ENCODE peak calls at places on chromosomes 13 and 19, in eight cellular contexts. P, G, Y, O, S, T, Q and E are unnamed samples. For H3K4me1, the result is how much of the 10 kb centered on the place peaks cover.

GRCh38 chr19:58545286-58546068 is 1.6 kb downstream of the TRIM28 start:
- DNase-seq in P (no peak), O (no peak), Q (no peak), G (no peak), Y (no peak), S (no peak), T (no peak), E (no peak)

GRCh38 chr13:77028202-77028601 is 1.2 kb upstream of the FBXL3 start:
- DNase-seq in G (no peak), S (peak), Q (no peak), O (peak), P (no peak), T (peak), Y (no peak), E (peak)

GRCh38 chr13:97567510-97568243 is 133.7 kb downstream of the RAP2A start:
- DNase-seq in Q (peak), P (no peak), T (peak), Y (peak), S (peak), G (no peak), O (no peak), E (peak)

GRCh38 chr13:73251866-73252265 is 193.1 kb downstream of the KLF5 start:
- DNase-seq in Q (no peak), P (no peak), Y (no peak), G (no peak), S (no peak), T (peak), O (no peak), E (no peak)

GRCh38 chr13:95880346-95880745 is 172.9 kb downstream of the UGGT2 start:
- DNase-seq in G (no peak), T (peak), Q (no peak), O (no peak), P (no peak), S (no peak), Y (no peak), E (no peak)

GRCh38 chr19:17532557-17532956 is 21.1 kb downstream of the PGLS start:
- DNase-seq in G (no peak), Q (no peak), Y (no peak), S (no peak), P (no peak), T (no peak), O (no peak), E (no peak)

GRCh38 chr19:51749979-51750378 is 1.7 kb downstream of the FPR1 start:
- DNase-seq in T (peak), Y (no peak), S (no peak), G (no peak), Q (no peak), P (no peak), O (no peak), E (no peak)

GRCh38 chr19:17755977-17756670 is 4.8 kb downstream of the FCHO1 start:
- DNase-seq in Q (no peak), G (no peak), S (no peak), T (peak), O (no peak), P (no peak), Y (peak), E (no peak)

GRCh38 chr13:36148436-36148835 is 17.3 kb upstream of the DCLK1 start:
- DNase-seq in T (peak), Q (no peak), P (no peak), Y (no peak), S (no peak), G (no peak), O (no peak), E (no peak)

GRCh38 chr19:45591004-45591637 is 6.5 kb upstream of the OPA3 start:
- DNase-seq in P (peak), G (no peak), T (peak), Q (peak), O (no peak), S (no peak), Y (peak), E (peak)

GRCh38 chr19:2733930-2734588 is 5.8 kb downstream of the SLC39A3 start:
- DNase-seq in Q (no peak), T (no peak), Y (no peak), O (no peak), P (no peak), S (no peak), G (no peak), E (no peak)

GRCh38 chr19:1407662-1408299 is 395 bp downstream of the DAZAP1 start:
- DNase-seq in O (peak), Y (no peak), P (no peak), T (no peak), Q (no peak), S (no peak), G (no peak), E (no peak)

GRCh38 chr13:102197193-102197592 is 204.7 kb downstream of the FGF14 start:
- DNase-seq in G (peak), Y (no peak), S (no peak), T (peak), P (no peak), Q (no peak), O (no peak), E (no peak)

GRCh38 chr13:95185851-95186250 is 115.4 kb downstream of the ABCC4 start:
- DNase-seq in Y (no peak), O (no peak), P (no peak), T (no peak), G (no peak), S (no peak), Q (no peak), E (peak)

GRCh38 chr13:30125422-30126073 is 181.8 kb downstream of the KATNAL1 start:
- DNase-seq in Y (peak), O (peak), Q (no peak), S (no peak), G (no peak), P (no peak), T (peak), E (no peak)

GRCh38 chr13:34411881-34412280 is 530.2 kb upstream of the NBEA start:
- DNase-seq in G (no peak), Y (no peak), S (no peak), T (no peak), Q (no peak), P (no peak), O (no peak), E (no peak)

GRCh38 chr13:98957731-98958442 is 20.0 kb downstream of the DOCK9 start:
- DNase-seq in Q (no peak), S (no peak), O (no peak), T (no peak), P (no peak), G (no peak), Y (no peak), E (peak)

GRCh38 chr19:8302734-8303133 is 5.4 kb downstream of the CD320 start:
- DNase-seq in P (peak), S (peak), G (no peak), Y (peak), Q (no peak), T (no peak), O (no peak), E (peak)

GRCh38 chr13:112066624-112067004 is 335 bp upstream of the SOX1 start:
- DNase-seq in G (no peak), P (no peak), S (no peak), O (no peak), T (peak), Q (peak), Y (no peak), E (peak)

GRCh38 chr13:26340812-26341211 is 86.9 kb downstream of the CDK8 start:
- DNase-seq in G (no peak), S (no peak), T (peak), P (no peak), O (no peak), Y (no peak), Q (no peak), E (no peak)

GRCh38 chr13:71320452-71320851 is 546.6 kb downstream of the DACH1 start:
- DNase-seq in Q (no peak), T (no peak), S (no peak), Y (no peak), O (no peak), G (no peak), P (no peak), E (no peak)
- TF ChIP-seq CTCF in Q (peak), T (peak), S (no peak), Y (no peak), O (no peak), G (peak), P (peak), E (no peak)

GRCh38 chr13:110410000-110410399 is 102.9 kb downstream of the COL4A2 start:
- DNase-seq in Y (no peak), S (no peak), T (no peak), Q (no peak), P (no peak), G (no peak), O (no peak), E (no peak)
- H3K4me1 ChIP-seq in Y (under half), S (under half), T (half or more), Q (under half), P (under half), G (under half), O (under half), E (half or more)

GRCh38 chr19:5559804-5560133 is 8.0 kb downstream of the TINCR start:
- DNase-seq in S (no peak), P (no peak), Q (no peak), T (no peak), G (no peak), O (no peak), Y (no peak), E (no peak)

GRCh38 chr19:5562280-5562679 is 5.5 kb downstream of the TINCR start:
- DNase-seq in Y (no peak), S (no peak), T (no peak), Q (no peak), P (no peak), O (no peak), G (no peak), E (no peak)

GRCh38 chr19:5563008-5563431 is 4.7 kb downstream of the TINCR start:
- DNase-seq in S (no peak), T (no peak), P (no peak), G (no peak), Y (no peak), O (no peak), Q (no peak), E (no peak)

GRCh38 chr19:5560156-5560555 is 7.6 kb downstream of the TINCR start:
- DNase-seq in T (no peak), S (no peak), Y (no peak), G (no peak), Q (no peak), O (no peak), P (no peak), E (no peak)

DNA sequence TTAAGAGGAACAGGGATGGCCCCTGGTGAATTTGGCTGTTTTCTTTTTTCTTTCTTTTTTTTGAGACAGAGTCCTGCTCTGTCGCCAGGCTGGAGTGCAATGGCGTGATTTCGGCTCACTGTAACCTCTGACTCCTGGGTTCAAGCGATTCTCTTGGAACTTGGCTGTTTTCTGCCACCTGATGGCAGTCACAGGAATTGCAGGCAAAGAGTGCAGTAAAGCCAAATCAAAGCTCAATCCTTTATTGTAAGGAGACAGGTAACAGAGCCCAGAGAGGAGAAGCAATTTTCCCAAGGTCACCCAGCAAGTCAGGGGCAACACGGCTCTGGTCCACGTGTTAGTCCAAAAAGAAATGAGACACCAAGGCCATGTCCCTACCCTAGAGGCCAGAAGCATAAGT is 6.2 kb downstream of the TINCR start:
- DNase-seq in Y (no peak), G (no peak), O (no peak), P (no peak), S (no peak), Q (no peak), T (no peak), E (no peak)
- TF ChIP-seq CTCF in Y (no peak), G (peak), O (no peak), P (peak), S (no peak), Q (peak), T (peak), E (no peak)

DNA sequence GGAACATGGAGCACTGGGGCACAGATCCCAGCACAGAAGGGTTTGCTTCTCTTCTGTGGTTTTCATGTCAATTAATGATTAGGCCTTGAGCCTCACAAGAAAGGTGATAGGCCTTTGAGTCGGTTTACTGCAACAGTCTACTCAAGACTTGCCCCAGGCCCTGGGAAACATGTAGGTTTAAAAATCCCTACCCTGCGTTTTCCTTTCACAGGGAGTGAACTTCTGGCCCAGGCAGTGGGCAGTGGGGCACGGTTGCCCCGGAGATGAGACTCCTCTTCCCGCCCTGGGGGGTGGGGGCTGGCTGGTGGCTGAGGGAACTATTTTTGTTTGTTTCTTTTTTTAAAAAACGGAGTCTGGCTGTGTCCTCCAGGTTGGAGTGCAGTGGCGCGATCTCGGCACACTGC is 597 bp upstream of the SPATA13 start:
- DNase-seq in Q (no peak), Y (no peak), P (no peak), O (no peak), S (no peak), G (no peak), T (peak), E (no peak)
- H3K4me1 ChIP-seq in Q (under half), Y (under half), P (under half), O (under half), S (under half), G (under half), T (under half), E (under half)

GRCh38 chr19:55452381-55453325 is 8.8 kb downstream of the ISOC2 start:
- DNase-seq in P (no peak), Y (peak), O (peak), T (peak), G (no peak), Q (peak), S (no peak), E (peak)
- TF ChIP-seq CTCF in P (no peak), Y (no peak), O (no peak), T (peak), G (no peak), Q (no peak), S (no peak), E (no peak)

DNA sequence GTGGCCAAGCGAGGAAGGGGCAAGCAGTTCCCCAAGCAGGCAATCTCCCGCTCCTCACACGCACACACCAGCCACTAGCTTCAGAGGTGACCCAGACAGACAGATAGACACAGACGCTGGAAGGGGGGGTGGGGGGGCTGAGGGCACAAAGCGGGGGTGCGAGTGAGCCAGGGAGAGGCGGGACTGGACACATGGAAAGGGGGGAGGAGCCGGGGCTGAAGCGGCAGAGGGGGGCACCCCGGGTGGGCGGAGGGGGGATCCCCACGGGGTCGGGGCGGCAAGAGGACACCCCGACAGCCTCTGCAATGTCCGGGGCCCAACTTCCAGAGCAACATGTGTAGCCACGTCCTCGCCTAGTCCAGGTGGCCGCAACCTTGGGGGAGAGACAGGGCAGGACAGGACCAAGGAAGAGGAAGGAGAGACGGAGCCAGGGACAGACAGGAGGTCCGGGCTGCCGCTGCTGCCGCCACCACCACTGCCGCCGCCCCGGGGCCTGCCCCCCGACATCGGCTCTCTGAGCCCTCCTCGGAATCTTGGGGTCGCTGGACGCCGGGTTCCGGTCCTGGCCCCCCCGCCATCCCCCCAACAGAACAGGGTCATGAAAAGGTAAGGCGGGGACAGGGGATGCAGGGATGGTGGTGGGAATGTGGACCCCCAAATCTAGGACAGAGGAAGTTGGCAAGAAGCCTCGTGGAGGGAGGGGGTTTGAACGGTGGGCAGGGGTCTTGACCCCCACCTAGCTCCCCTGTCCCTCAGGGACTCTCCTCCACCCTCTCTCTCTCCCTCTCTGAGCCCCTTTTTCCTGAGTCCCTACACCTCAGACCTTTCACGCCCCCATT is 1.1 kb downstream of the GRIN2D start:
- DNase-seq in T (no peak), P (no peak), Q (no peak), G (no peak), O (no peak), S (no peak), Y (no peak), E (peak)
- H3K4me1 ChIP-seq in T (under half), P (under half), Q (under half), G (under half), O (under half), S (under half), Y (under half), E (under half)